ENCODE peak calls at places on chromosomes 12 and 14, in five cellular contexts. E, O, J, T and Z are unnamed samples.

GRCh38 chr12:52637299-52637698 is 14.7 kb downstream of the KRT2 start:
- DNase-seq in E (no peak), O (no peak), J (no peak), T (no peak), Z (no peak)

GRCh38 chr12:11771895-11772502 is 122.5 kb downstream of the ETV6 start:
- DNase-seq in E (no peak), O (no peak), J (no peak), T (no peak), Z (no peak)

GRCh38 chr12:93344876-93345275 is 32.8 kb upstream of the NUDT4 start:
- DNase-seq in E (no peak), O (no peak), J (no peak), T (no peak), Z (no peak)

GRCh38 chr14:91830777-91831176 is 36.6 kb downstream of the TC2N start:
- DNase-seq in E (no peak), O (no peak), J (peak), T (no peak), Z (peak)

GRCh38 chr14:23537351-23538048 is 14.1 kb downstream of the ZFHX2 start:
- DNase-seq in E (no peak), O (no peak), J (peak), T (no peak), Z (no peak)

GRCh38 chr12:58503731-58504520 is 416.4 kb downstream of the LRIG3 start:
- DNase-seq in E (peak), O (no peak), J (no peak), T (no peak), Z (no peak)

GRCh38 chr12:52050771-52051541 is at the start of gene NR4A1:
- DNase-seq in E (peak), O (peak), J (peak), T (peak), Z (peak)

GRCh38 chr14:38080696-38081095 is 127.0 kb upstream of the SSTR1 start:
- DNase-seq in E (no peak), O (no peak), J (no peak), T (no peak), Z (no peak)

GRCh38 chr12:27344760-27345159 is 12.1 kb downstream of the BMAL2 start:
- DNase-seq in E (no peak), O (no peak), J (no peak), T (no peak), Z (no peak)

GRCh38 chr14:67999693-68000384 is 180.3 kb downstream of the RAD51B start:
- DNase-seq in E (peak), O (no peak), J (no peak), T (no peak), Z (no peak)

GRCh38 chr14:100780246-100780645 is 45.7 kb upstream of the MEG3 start:
- DNase-seq in E (no peak), O (no peak), J (no peak), T (no peak), Z (no peak)

GRCh38 chr12:79566452-79566851 is 124.3 kb downstream of the PAWR start:
- DNase-seq in E (no peak), O (no peak), J (no peak), T (peak), Z (no peak)

GRCh38 chr12:49187184-49187583 is 1.7 kb downstream of the TUBA1A start:
- DNase-seq in E (peak), O (no peak), J (no peak), T (no peak), Z (no peak)

GRCh38 chr12:89309452-89309802 is 42.9 kb downstream of the DUSP6 start:
- DNase-seq in E (no peak), O (no peak), J (no peak), T (no peak), Z (no peak)

GRCh38 chr14:88698651-88699050 is 94.1 kb downstream of the EML5 start:
- DNase-seq in E (no peak), O (no peak), J (no peak), T (no peak), Z (no peak)

GRCh38 chr12:117890137-117890536 is 78.7 kb downstream of the KSR2 start:
- DNase-seq in E (peak), O (peak), J (no peak), T (no peak), Z (no peak)

GRCh38 chr14:68688872-68689371 is 103.9 kb downstream of the ZFP36L1 start:
- DNase-seq in E (peak), O (no peak), J (no peak), T (no peak), Z (no peak)

GRCh38 chr12:20865873-20866272 is 55.4 kb downstream of the SLCO1B3 start:
- DNase-seq in E (no peak), O (no peak), J (no peak), T (no peak), Z (no peak)

GRCh38 chr14:23436327-23437141 is 1.1 kb upstream of the MYH7 start:
- DNase-seq in E (no peak), O (peak), J (no peak), T (no peak), Z (no peak)

GRCh38 chr12:63206908-63207307 is 55.9 kb upstream of the AVPR1A start:
- DNase-seq in E (peak), O (no peak), J (no peak), T (no peak), Z (no peak)

GRCh38 chr14:106831322-106831720 is 1304.9 kb downstream of the TMEM121 start:
- DNase-seq in E (peak), O (peak), J (peak), T (peak), Z (no peak)

GRCh38 chr14:38209572-38210159 is 2.0 kb downstream of the SSTR1 start:
- DNase-seq in E (no peak), O (no peak), J (no peak), T (no peak), Z (no peak)

GRCh38 chr12:121811434-121812319 is 7.9 kb downstream of the SETD1B start:
- DNase-seq in E (peak), O (peak), J (peak), T (peak), Z (no peak)

GRCh38 chr12:84913151-84913550 is 552 bp upstream of the SLC6A15 start:
- DNase-seq in E (peak), O (no peak), J (no peak), T (no peak), Z (no peak)

GRCh38 chr14:46405095-46405494 is 246.5 kb downstream of the RPL10L start:
- DNase-seq in E (no peak), O (no peak), J (no peak), T (no peak), Z (no peak)

GRCh38 chr12:54431911-54432814 is 13.1 kb upstream of the ITGA5 start:
- DNase-seq in E (peak), O (peak), J (peak), T (no peak), Z (no peak)

GRCh38 chr12:1681493-1681807 is 9.4 kb upstream of the ADIPOR2 start:
- DNase-seq in E (no peak), O (no peak), J (no peak), T (no peak), Z (no peak)

GRCh38 chr14:88346048-88346639 is 23.1 kb upstream of the KCNK10 start:
- DNase-seq in E (peak), O (no peak), J (no peak), T (peak), Z (no peak)

GRCh38 chr12:103810108-103810507 is 30.9 kb downstream of the NT5DC3 start:
- DNase-seq in E (no peak), O (peak), J (no peak), T (no peak), Z (no peak)
- TF ChIP-seq ESRRA in E (no peak), O (no peak), J (no peak), T (no peak), Z (no peak)

GRCh38 chr14:93537962-93538361 is 107.2 kb downstream of the UNC79 start:
- DNase-seq in E (no peak), O (no peak), J (peak), T (no peak), Z (no peak)
- TF ChIP-seq ESRRA in E (no peak), O (no peak), J (no peak), T (no peak), Z (no peak)

GRCh38 chr14:76902591-76902990 is 76.4 kb downstream of the LRRC74A start:
- DNase-seq in E (no peak), O (no peak), J (no peak), T (no peak), Z (no peak)

GRCh38 chr14:76900406-76901085 is 74.3 kb downstream of the LRRC74A start:
- DNase-seq in E (no peak), O (no peak), J (no peak), T (no peak), Z (no peak)

GRCh38 chr14:76904100-76904739 is 78.0 kb downstream of the LRRC74A start:
- DNase-seq in E (peak), O (no peak), J (no peak), T (no peak), Z (no peak)

GRCh38 chr14:76904740-76905569 is 78.7 kb downstream of the LRRC74A start:
- DNase-seq in E (peak), O (no peak), J (no peak), T (peak), Z (peak)

GRCh38 chr14:76901171-76902055 is 75.2 kb downstream of the LRRC74A start:
- DNase-seq in E (no peak), O (no peak), J (no peak), T (no peak), Z (no peak)
- TF ChIP-seq ESRRA in E (no peak), O (no peak), J (no peak), T (no peak), Z (no peak)

GRCh38 chr12:131990066-131990979 is 40.6 kb downstream of the EP400 start:
- DNase-seq in E (no peak), O (no peak), J (peak), T (no peak), Z (no peak)
- TF ChIP-seq ESRRA in E (no peak), O (no peak), J (no peak), T (no peak), Z (no peak)

DNA sequence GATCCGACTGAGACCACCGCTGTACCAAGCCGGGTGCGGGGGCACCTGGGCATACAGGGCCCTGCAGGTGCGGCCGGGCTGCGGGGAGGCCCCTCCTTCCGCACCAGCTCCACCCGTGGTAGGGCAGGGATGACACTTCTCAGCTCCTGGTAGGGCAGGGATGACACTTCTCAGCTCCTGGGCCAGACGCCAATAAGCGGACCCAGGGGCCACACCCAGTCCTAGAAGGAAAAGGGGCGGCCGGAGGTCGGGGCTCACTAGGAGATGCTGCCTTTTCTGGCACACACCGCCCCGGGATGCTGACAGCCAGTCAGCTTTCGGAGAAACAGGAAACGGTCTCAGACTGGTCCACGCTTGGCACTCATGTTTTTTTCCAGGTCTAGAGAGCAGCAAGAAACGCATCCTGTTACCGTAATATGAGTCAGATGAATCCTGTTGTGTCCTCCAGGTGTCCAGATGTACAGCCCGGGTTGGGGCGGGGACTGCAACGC is 34.8 kb downstream of the NFKBIA start:
- DNase-seq in E (peak), O (no peak), J (no peak), T (no peak), Z (no peak)
- TF ChIP-seq ESRRA in E (no peak), O (no peak), J (no peak), T (no peak), Z (no peak)

GRCh38 chr14:72606879-72607278 is 287.0 kb downstream of the DPF3 start:
- DNase-seq in E (no peak), O (no peak), J (no peak), T (no peak), Z (no peak)

GRCh38 chr14:72607386-72608125 is 286.3 kb downstream of the DPF3 start:
- DNase-seq in E (no peak), O (no peak), J (no peak), T (no peak), Z (no peak)

GRCh38 chr14:72609205-72609916 is 284.5 kb downstream of the DPF3 start:
- DNase-seq in E (no peak), O (no peak), J (no peak), T (no peak), Z (no peak)

GRCh38 chr14:72610096-72610830 is 283.6 kb downstream of the DPF3 start:
- DNase-seq in E (no peak), O (no peak), J (no peak), T (no peak), Z (no peak)

GRCh38 chr14:72608391-72609204 is 285.3 kb downstream of the DPF3 start:
- DNase-seq in E (peak), O (peak), J (no peak), T (no peak), Z (no peak)
- TF ChIP-seq ESRRA in E (no peak), O (no peak), J (no peak), T (no peak), Z (no peak)

GRCh38 chr12:123936956-123937706 is 35.5 kb downstream of the CCDC92 start:
- DNase-seq in E (no peak), O (no peak), J (no peak), T (no peak), Z (no peak)

GRCh38 chr12:123938679-123939480 is 33.8 kb downstream of the CCDC92 start:
- DNase-seq in E (peak), O (peak), J (peak), T (no peak), Z (no peak)

GRCh38 chr12:123936471-123936870 is 36.2 kb downstream of the CCDC92 start:
- DNase-seq in E (no peak), O (no peak), J (no peak), T (no peak), Z (no peak)

GRCh38 chr12:123935956-123936355 is 36.7 kb downstream of the CCDC92 start:
- DNase-seq in E (no peak), O (no peak), J (no peak), T (no peak), Z (no peak)

DNA sequence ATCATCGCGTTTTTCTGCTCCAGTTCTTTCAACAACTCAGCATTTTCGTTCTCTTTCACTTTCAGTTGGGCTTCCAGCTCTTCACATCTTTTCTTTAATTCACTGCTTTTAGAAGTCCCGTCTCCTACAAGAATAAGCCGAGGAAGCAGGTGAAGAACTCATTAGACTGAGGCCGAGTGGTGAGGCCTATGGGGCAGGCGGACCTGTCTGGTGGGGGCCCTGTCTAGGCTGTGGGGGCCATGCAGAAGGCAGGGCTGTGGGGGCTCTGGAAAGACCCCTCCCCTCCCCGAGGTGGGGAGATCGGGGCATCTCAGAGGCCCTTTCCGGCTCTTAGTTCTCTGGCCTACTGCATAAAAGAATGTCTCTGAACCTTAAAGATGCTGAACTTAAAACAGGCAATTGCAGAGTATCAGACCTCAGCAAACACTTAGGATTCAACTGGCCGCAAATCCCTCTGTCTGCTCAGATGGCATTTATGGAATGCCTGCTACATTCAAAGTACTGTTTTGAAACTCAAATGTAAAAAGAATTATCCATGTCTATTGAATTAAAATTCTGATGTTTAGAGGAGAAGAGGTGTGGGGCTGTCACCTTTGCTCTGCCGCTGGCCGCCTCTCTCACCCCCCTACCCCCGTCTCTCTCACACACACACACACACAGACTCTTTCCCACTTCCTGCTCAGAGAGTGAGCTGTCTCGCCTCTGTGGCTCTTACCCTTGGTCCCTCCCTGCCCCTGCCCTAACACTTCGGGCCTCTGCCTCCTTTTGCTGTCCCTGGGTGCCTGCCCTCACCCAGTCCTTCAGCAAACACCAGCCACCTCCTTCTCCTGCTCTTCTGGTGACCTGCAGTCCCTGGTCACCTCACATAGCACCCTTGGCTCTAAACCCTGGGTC is 34.7 kb downstream of the CCDC92 start:
- DNase-seq in E (no peak), O (no peak), J (no peak), T (no peak), Z (no peak)
- TF ChIP-seq ESRRA in E (no peak), O (no peak), J (no peak), T (no peak), Z (no peak)

GRCh38 chr14:76920572-76921175 is 94.5 kb downstream of the LRRC74A start:
- DNase-seq in E (no peak), O (no peak), J (peak), T (no peak), Z (no peak)

GRCh38 chr14:76918751-76919421 is 92.7 kb downstream of the LRRC74A start:
- DNase-seq in E (peak), O (peak), J (peak), T (peak), Z (no peak)

GRCh38 chr14:76918176-76918750 is 92.1 kb downstream of the LRRC74A start:
- DNase-seq in E (no peak), O (no peak), J (no peak), T (no peak), Z (no peak)

GRCh38 chr14:76919431-76919810 is 93.2 kb downstream of the LRRC74A start:
- DNase-seq in E (no peak), O (no peak), J (no peak), T (no peak), Z (no peak)

DNA sequence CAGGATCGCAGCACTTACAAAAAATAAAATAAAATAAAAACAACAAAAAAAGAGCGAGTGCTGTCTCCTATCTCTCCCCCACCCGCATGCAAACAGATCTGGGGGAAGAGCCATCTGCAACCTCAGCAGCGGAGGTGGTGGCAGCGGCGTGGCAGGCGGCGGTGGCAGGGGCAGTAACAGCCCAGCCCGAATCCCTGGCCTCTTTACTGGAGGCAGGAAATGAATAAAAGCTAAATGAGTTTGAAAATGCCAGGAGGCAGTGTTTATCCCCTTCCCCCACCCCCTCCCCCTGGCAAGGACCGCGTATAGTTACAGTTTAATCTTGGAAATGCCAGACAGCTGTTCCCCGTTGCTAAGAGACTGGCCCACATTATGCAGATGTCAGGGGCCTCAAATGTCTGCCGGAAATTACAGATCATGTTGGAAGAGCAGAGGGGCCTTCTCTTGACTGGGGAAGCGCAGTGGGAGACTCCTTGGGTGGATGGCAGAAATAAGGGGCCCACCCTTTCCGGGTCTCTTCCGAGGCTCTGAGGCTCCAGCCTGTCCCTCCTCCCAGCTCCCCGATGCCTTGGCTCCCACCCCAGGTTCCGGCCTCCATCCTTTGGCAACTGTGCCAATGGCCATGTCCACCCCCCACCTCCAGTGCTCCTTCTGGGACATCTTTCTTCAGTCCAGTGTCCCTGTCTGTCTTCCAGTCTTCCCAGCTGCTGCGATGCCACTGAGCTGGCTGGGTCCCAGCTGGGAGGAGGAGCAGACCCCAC is 93.8 kb downstream of the LRRC74A start:
- DNase-seq in E (peak), O (no peak), J (no peak), T (peak), Z (no peak)
- TF ChIP-seq ESRRA in E (no peak), O (no peak), J (no peak), T (no peak), Z (no peak)

GRCh38 chr12:25469861-25470260 is 83.2 kb downstream of the LMNTD1 start:
- DNase-seq in E (no peak), O (no peak), J (no peak), T (no peak), Z (no peak)

GRCh38 chr12:25463521-25463920 is 89.6 kb downstream of the LMNTD1 start:
- DNase-seq in E (no peak), O (no peak), J (no peak), T (no peak), Z (no peak)

GRCh38 chr12:25472453-25472852 is 80.6 kb downstream of the LMNTD1 start:
- DNase-seq in E (no peak), O (no peak), J (no peak), T (no peak), Z (no peak)

DNA sequence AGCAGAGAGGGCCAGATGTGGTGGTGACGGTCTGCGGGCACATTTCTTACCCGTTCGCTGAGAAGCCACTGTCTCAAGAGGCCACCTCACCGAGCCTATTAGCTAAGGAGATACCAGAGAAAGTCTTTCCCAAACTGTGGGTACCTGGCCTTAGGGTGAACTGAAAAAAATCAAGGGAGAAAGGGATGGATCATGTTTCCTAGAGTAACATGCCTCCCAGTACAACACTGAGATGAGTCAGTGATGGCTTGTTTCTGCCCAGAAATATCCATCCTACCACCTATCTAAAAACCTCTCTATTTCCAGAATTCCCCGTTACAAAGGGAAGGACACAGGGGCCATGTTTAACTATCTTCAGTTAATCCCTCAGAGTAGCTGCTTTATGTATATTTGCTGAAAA is 83.7 kb downstream of the LMNTD1 start:
- DNase-seq in E (no peak), O (no peak), J (no peak), T (no peak), Z (no peak)
- TF ChIP-seq ESRRA in E (no peak), O (no peak), J (no peak), T (no peak), Z (no peak)

DNA sequence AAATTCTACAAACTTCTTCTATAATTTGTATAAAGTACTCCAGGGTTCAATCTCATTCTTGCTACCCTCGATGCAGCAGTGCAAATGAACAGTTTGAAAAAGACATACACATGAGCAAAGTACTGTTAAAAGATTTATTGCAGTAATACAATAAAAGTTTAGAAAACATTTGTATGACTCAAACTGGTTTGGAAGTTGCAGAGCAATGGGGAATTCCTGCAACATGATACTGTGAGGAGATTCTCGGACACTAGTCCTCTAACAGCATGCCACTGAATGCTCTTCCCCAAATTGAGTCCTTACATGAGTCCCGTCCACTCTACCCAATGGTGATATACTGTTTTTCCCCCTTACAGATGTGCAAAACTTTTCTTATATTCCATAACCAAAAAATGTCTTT is 45.4 kb downstream of the ATG14 start:
- DNase-seq in E (no peak), O (no peak), J (no peak), T (no peak), Z (no peak)
- TF ChIP-seq ESRRA in E (no peak), O (no peak), J (no peak), T (no peak), Z (no peak)